ENCODE peak calls at places on chromosomes 11 and 22, in ten cellular contexts. H is ovary, R is left lung, D is HEK293T, S is NCI-H2081, Z is caudate nucleus, L is NCI-H2029 treated with DMSO at 0.1 percent for 48 hours, T is retina, A is memory B cell, B is Caki2. N is an unnamed sample.

GRCh38 chr11:19970944-19971343 is 189.3 kb downstream of the DBX1 start:
- DNase-seq in H (no peak), R (no peak), D (no peak), S (no peak), Z (no peak), L (no peak), T (no peak), A (no peak), B (no peak), N (no peak)

GRCh38 chr11:93100211-93100610 is 97.6 kb downstream of the SLC36A4 start:
- DNase-seq in H (no peak), R (no peak), D (no peak), S (no peak), Z (no peak), L (no peak), T (no peak), A (no peak), B (no peak), N (no peak)

GRCh38 chr11:86508604-86509471 is 134.2 kb downstream of the CCDC81 start:
- DNase-seq in H (no peak), R (no peak), D (no peak), S (no peak), Z (no peak), L (no peak), T (no peak), A (no peak), B (peak; percentile 79), N (no peak)

GRCh38 chr11:75547617-75548054 is 14.4 kb upstream of the SERPINH1 start:
- DNase-seq in H (peak; percentile 76), R (no peak), D (peak; percentile 83), S (peak; percentile 41), Z (no peak), L (peak; percentile 52), T (peak; percentile 69), A (no peak), B (peak; percentile 29), N (no peak)

GRCh38 chr11:130448416-130449068 is at the start of gene ADAMTS15:
- DNase-seq in H (peak; percentile 48), R (peak; percentile 92), D (peak; percentile 88), S (peak; percentile 84), Z (no peak), L (peak; percentile 85), T (peak; percentile 91), A (no peak), B (peak; percentile 83), N (no peak)

GRCh38 chr22:46546466-46547178 is 9.2 kb upstream of the CELSR1 start:
- DNase-seq in H (no peak), R (peak; percentile 81), D (no peak), S (no peak), Z (no peak), L (no peak), T (no peak), A (no peak), B (peak; percentile 87), N (no peak)

GRCh38 chr11:35357893-35358292 is 61.5 kb downstream of the SLC1A2 start:
- DNase-seq in H (no peak), R (no peak), D (no peak), S (no peak), Z (no peak), L (no peak), T (no peak), A (no peak), B (no peak), N (no peak)

GRCh38 chr22:20571531-20572007 is 64.2 kb downstream of the MED15 start:
- DNase-seq in H (no peak), R (no peak), D (peak; percentile 74), S (no peak), Z (no peak), L (no peak), T (no peak), A (peak; percentile 60), B (no peak), N (no peak)

GRCh38 chr11:86514453-86514852 is 139.8 kb downstream of the CCDC81 start:
- DNase-seq in H (no peak), R (no peak), D (no peak), S (no peak), Z (no peak), L (no peak), T (no peak), A (no peak), B (no peak), N (no peak)

GRCh38 chr11:3153291-3153861 is 11.7 kb downstream of the OSBPL5 start:
- DNase-seq in H (peak; percentile 57), R (peak; percentile 71), D (no peak), S (no peak), Z (no peak), L (no peak), T (peak; percentile 49), A (no peak), B (peak; percentile 9), N (no peak)

GRCh38 chr22:36933629-36934028 is 20.2 kb downstream of the CSF2RB start:
- DNase-seq in H (no peak), R (no peak), D (no peak), S (no peak), Z (no peak), L (no peak), T (no peak), A (no peak), B (no peak), N (no peak)

GRCh38 chr11:67374571-67375276 is 1.3 kb upstream of the CLCF1 start:
- DNase-seq in H (peak; percentile 19), R (no peak), D (no peak), S (no peak), Z (no peak), L (no peak), T (no peak), A (no peak), B (peak; percentile 93), N (no peak)

GRCh38 chr11:48210052-48210451 is 6.6 kb upstream of the OR4B1 start:
- DNase-seq in H (no peak), R (no peak), D (peak; percentile 11), S (no peak), Z (no peak), L (no peak), T (no peak), A (no peak), B (no peak), N (no peak)

GRCh38 chr22:29004647-29005371 is 56.8 kb downstream of the C22orf31 start:
- DNase-seq in H (peak; percentile 46), R (peak; percentile 81), D (peak; percentile 49), S (no peak), Z (no peak), L (peak; percentile 75), T (peak; percentile 84), A (no peak), B (no peak), N (no peak)

GRCh38 chr11:26551186-26551801 is 20.8 kb downstream of the MUC15 start:
- DNase-seq in H (no peak), R (no peak), D (no peak), S (no peak), Z (no peak), L (no peak), T (no peak), A (no peak), B (peak; percentile 2), N (no peak)

GRCh38 chr11:76512851-76513653 is 68.2 kb downstream of the EMSY start:
- DNase-seq in H (no peak), R (no peak), D (no peak), S (peak; percentile 9), Z (no peak), L (no peak), T (no peak), A (no peak), B (peak; percentile 11), N (no peak)

GRCh38 chr11:102111787-102112653 is 1.8 kb downstream of the YAP1 start:
- DNase-seq in H (peak; percentile 63), R (no peak), D (no peak), S (no peak), Z (no peak), L (no peak), T (peak; percentile 28), A (peak; percentile 11), B (peak; percentile 64), N (no peak)

GRCh38 chr11:30228323-30228884 is 2.4 kb upstream of the FSHB start:
- DNase-seq in H (no peak), R (no peak), D (no peak), S (no peak), Z (no peak), L (no peak), T (no peak), A (no peak), B (no peak), N (no peak)

GRCh38 chr11:2521681-2522630 is 77.1 kb downstream of the KCNQ1 start:
- DNase-seq in H (peak; percentile 5), R (peak; percentile 71), D (no peak), S (no peak), Z (no peak), L (no peak), T (no peak), A (peak; percentile 7), B (no peak), N (no peak)

GRCh38 chr11:113618360-113618759 is 87.7 kb downstream of the TMPRSS5 start:
- DNase-seq in H (no peak), R (no peak), D (no peak), S (no peak), Z (no peak), L (no peak), T (no peak), A (no peak), B (no peak), N (no peak)

GRCh38 chr11:77142091-77142975 is 14.3 kb downstream of the MYO7A start:
- DNase-seq in H (no peak), R (peak; percentile 51), D (no peak), S (no peak), Z (no peak), L (no peak), T (no peak), A (no peak), B (no peak), N (no peak)

GRCh38 chr11:69772646-69773045 is 2.5 kb downstream of the FGF4 start:
- DNase-seq in H (no peak), R (no peak), D (no peak), S (no peak), Z (no peak), L (no peak), T (no peak), A (no peak), B (no peak), N (no peak)

GRCh38 chr11:4480577-4481539 is 1.6 kb upstream of the OR52K1 start:
- DNase-seq in H (no peak), R (no peak), D (no peak), S (no peak), Z (no peak), L (no peak), T (no peak), A (no peak), B (no peak), N (no peak)

GRCh38 chr11:134120143-134120850 is 51.4 kb downstream of the JAM3 start:
- DNase-seq in H (peak; percentile 70), R (no peak), D (no peak), S (peak; percentile 46), Z (no peak), L (no peak), T (peak; percentile 58), A (no peak), B (no peak), N (no peak)

GRCh38 chr11:92703431-92703830 is 266.0 kb upstream of the MTNR1B start:
- DNase-seq in H (no peak), R (no peak), D (no peak), S (no peak), Z (no peak), L (no peak), T (peak; percentile 47), A (no peak), B (no peak), N (no peak)

GRCh38 chr11:102367364-102367763 is 20.4 kb downstream of the BIRC2 start:
- DNase-seq in H (no peak), R (no peak), D (no peak), S (peak; percentile 31), Z (no peak), L (no peak), T (no peak), A (no peak), B (peak; percentile 20), N (no peak)

GRCh38 chr11:64916040-64916847 is 765 bp downstream of the ATG2A start:
- DNase-seq in H (peak; percentile 68), R (peak; percentile 79), D (peak; percentile 27), S (peak; percentile 23), Z (no peak), L (peak; percentile 14), T (no peak), A (no peak), B (peak; percentile 39), N (no peak)

GRCh38 chr22:31107206-31108118 is at the start of gene SELENOM:
- DNase-seq in H (peak; percentile 98), R (peak; percentile 99), D (peak; percentile 99), S (peak; percentile 86), Z (no peak), L (peak; percentile 77), T (peak; percentile 94), A (peak; percentile 73), B (peak; percentile 98), N (peak; percentile 53)

N was measured in GM12878.